ENCODE peak calls at places on chromosomes 4 and X, in four cellular contexts. One of them, this sample, is unnamed.
A peak's percentile ranks its signal among the peaks of the same experiment; 100 is the strongest.

GRCh38 chrX:7801706-7802105 is 41.3 kb upstream of the VCX start:
- DNase-seq in DND-41: no peak
- DNase-seq in H9: no peak
- DNase-seq in IMR-90: no peak
- DNase-seq in this sample: no peak

GRCh38 chr4:176002007-176002623 is 63.5 kb upstream of the WDR17 start:
- DNase-seq in DND-41: no peak
- DNase-seq in H9: peak; percentile 78
- DNase-seq in IMR-90: no peak
- DNase-seq in this sample: peak; percentile 80

GRCh38 chr4:48642421-48643144 is 137.5 kb downstream of the FRYL start:
- DNase-seq in DND-41: no peak
- DNase-seq in H9: no peak
- DNase-seq in IMR-90: peak; percentile 33
- DNase-seq in this sample: no peak

GRCh38 chr4:41550308-41550707 is 12.4 kb downstream of the LIMCH1 start:
- DNase-seq in DND-41: no peak
- DNase-seq in H9: no peak
- DNase-seq in IMR-90: no peak
- DNase-seq in this sample: no peak

GRCh38 chr4:133146574-133147198 is 2.4 kb upstream of the PCDH10 start:
- DNase-seq in DND-41: peak; percentile 45
- DNase-seq in H9: peak; percentile 82
- DNase-seq in IMR-90: peak; percentile 40
- DNase-seq in this sample: no peak

GRCh38 chr4:14920237-14920636 is 82.0 kb upstream of the CPEB2 start:
- DNase-seq in DND-41: no peak
- DNase-seq in H9: no peak
- DNase-seq in IMR-90: no peak
- DNase-seq in this sample: no peak

GRCh38 chrX:134821370-134821769 is 163.1 kb upstream of the PLAC1 start:
- DNase-seq in DND-41: no peak
- DNase-seq in H9: peak; percentile 30
- DNase-seq in IMR-90: peak; percentile 73
- DNase-seq in this sample: no peak

GRCh38 chr4:100935090-100935489 is 412.2 kb downstream of the PPP3CA start:
- DNase-seq in DND-41: no peak
- DNase-seq in H9: no peak
- DNase-seq in IMR-90: peak; percentile 2
- DNase-seq in this sample: peak; percentile 21

GRCh38 chr4:1578301-1578781 is 105.8 kb downstream of the FAM53A start:
- DNase-seq in DND-41: no peak
- DNase-seq in H9: peak; percentile 67
- DNase-seq in IMR-90: no peak
- DNase-seq in this sample: no peak

GRCh38 chr4:77465271-77465670 is 140.3 kb upstream of the CXCL13 start:
- DNase-seq in DND-41: no peak
- DNase-seq in H9: peak; percentile 36
- DNase-seq in IMR-90: no peak
- DNase-seq in this sample: no peak

GRCh38 chr4:6092131-6092530 is 73.9 kb upstream of the C4orf50 start:
- DNase-seq in DND-41: peak; percentile 37
- DNase-seq in H9: peak; percentile 70
- DNase-seq in IMR-90: no peak
- DNase-seq in this sample: no peak

GRCh38 chr4:146590801-146591200 is 47.9 kb upstream of the POU4F2 start:
- DNase-seq in DND-41: no peak
- DNase-seq in H9: no peak
- DNase-seq in IMR-90: no peak
- DNase-seq in this sample: no peak

GRCh38 chr4:188437535-188437934 is 298.3 kb downstream of the TRIML1 start:
- DNase-seq in DND-41: no peak
- DNase-seq in H9: no peak
- DNase-seq in IMR-90: no peak
- DNase-seq in this sample: no peak

GRCh38 chr4:139042981-139043460 is 27.4 kb downstream of the NOCT start:
- DNase-seq in DND-41: no peak
- DNase-seq in H9: no peak
- DNase-seq in IMR-90: peak; percentile 32
- DNase-seq in this sample: no peak

GRCh38 chrX:141879616-141880015 is 24.1 kb upstream of the MAGEC1 start:
- DNase-seq in DND-41: no peak
- DNase-seq in H9: no peak
- DNase-seq in IMR-90: no peak
- DNase-seq in this sample: no peak

GRCh38 chr4:53490965-53491622 is 100.2 kb downstream of the LNX1 start:
- DNase-seq in DND-41: no peak
- DNase-seq in H9: no peak
- DNase-seq in IMR-90: peak; percentile 93
- DNase-seq in this sample: peak; percentile 45

GRCh38 chrX:123975180-123975579 is 13.7 kb downstream of the STAG2 start:
- DNase-seq in DND-41: no peak
- DNase-seq in H9: no peak
- DNase-seq in IMR-90: peak; percentile 31
- DNase-seq in this sample: no peak

GRCh38 chrX:40651620-40652223 is 4.4 kb upstream of the CXorf38 start:
- DNase-seq in DND-41: peak; percentile 69
- DNase-seq in H9: peak; percentile 52
- DNase-seq in IMR-90: peak; percentile 65
- DNase-seq in this sample: peak; percentile 73

GRCh38 chrX:154025230-154025629 is 5.5 kb upstream of the IRAK1 start:
- DNase-seq in DND-41: no peak
- DNase-seq in H9: no peak
- DNase-seq in IMR-90: no peak
- DNase-seq in this sample: no peak

GRCh38 chr4:137541181-137541580 is 8.9 kb upstream of the PCDH18 start:
- DNase-seq in DND-41: no peak
- DNase-seq in H9: no peak
- DNase-seq in IMR-90: no peak
- DNase-seq in this sample: no peak
- H3K4me1 ChIP-seq in DND-41: no peaks in the 10 kb centered on the region
- H3K4me1 ChIP-seq in H9: peaks cover 16% of the 10 kb centered on the region
- H3K4me1 ChIP-seq in IMR-90: peaks cover 4% of the 10 kb centered on the region
- H3K4me1 ChIP-seq in this sample: no peaks in the 10 kb centered on the region

GRCh38 chr4:142532054-142532453 is 314.0 kb downstream of the INPP4B start:
- DNase-seq in DND-41: no peak
- DNase-seq in H9: no peak
- DNase-seq in IMR-90: no peak
- DNase-seq in this sample: no peak
- H3K4me2 ChIP-seq in DND-41: no peak overlapping the region
- H3K4me2 ChIP-seq in H9: no peak overlapping the region
- H3K4me2 ChIP-seq in IMR-90: no peak overlapping the region
- H3K4me2 ChIP-seq in this sample: no peak overlapping the region

DNA sequence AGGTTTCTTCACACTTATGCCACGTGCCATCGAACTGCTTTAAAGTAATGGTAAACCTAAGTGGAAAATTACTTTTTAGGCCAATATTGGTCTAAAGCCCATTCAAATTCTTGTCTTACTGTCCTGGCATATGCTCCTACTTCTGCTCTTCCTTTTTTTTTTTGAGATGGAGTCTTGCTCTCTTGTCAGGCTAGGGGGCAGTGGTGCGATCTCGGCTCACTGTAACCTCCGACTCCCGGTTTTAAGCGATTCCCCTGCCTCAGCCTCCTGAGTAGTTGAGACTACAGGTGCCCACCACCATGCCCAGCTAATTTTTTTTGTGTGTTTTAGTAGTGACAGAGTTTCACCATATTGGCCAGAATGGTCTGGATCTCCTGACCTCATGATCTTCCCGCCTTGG is 129.0 kb upstream of the TECRL start:
- DNase-seq in DND-41: no peak
- DNase-seq in H9: peak; percentile 69
- DNase-seq in IMR-90: no peak
- DNase-seq in this sample: no peak
- TF ChIP-seq CTCF in DND-41: peak; percentile 14
- TF ChIP-seq CTCF in H9: peak; percentile 66
- TF ChIP-seq CTCF in IMR-90: no peak
- TF ChIP-seq CTCF in this sample: peak; percentile 28

GRCh38 chr4:8160572-8160971 is 2.0 kb upstream of the ABLIM2 start:
- DNase-seq in DND-41: no peak
- DNase-seq in H9: no peak
- DNase-seq in IMR-90: no peak
- DNase-seq in this sample: no peak
- H3K4me1 ChIP-seq in DND-41: peaks cover 26% of the 10 kb centered on the region
- H3K4me1 ChIP-seq in H9: no peaks in the 10 kb centered on the region
- H3K4me1 ChIP-seq in IMR-90: peaks cover 5% of the 10 kb centered on the region
- H3K4me1 ChIP-seq in this sample: peaks cover 42% of the 10 kb centered on the region

GRCh38 chr4:102823464-102823863 is 3.9 kb downstream of the UBE2D3 start:
- DNase-seq in DND-41: no peak
- DNase-seq in H9: no peak
- DNase-seq in IMR-90: no peak
- DNase-seq in this sample: no peak
- H3K4me2 ChIP-seq in DND-41: peak overlapping the region; percentile 64
- H3K4me2 ChIP-seq in H9: peak overlapping the region; percentile 49
- H3K4me2 ChIP-seq in IMR-90: peak overlapping the region; percentile 85
- H3K4me2 ChIP-seq in this sample: peak overlapping the region; percentile 86

This sample was measured in OCI-LY7.